ENCODE peak calls at places on chromosomes 6 and 20, in four cellular contexts. N is upper lobe of left lung, S is endothelial cell, L is GM12865. W is an unnamed sample.

GRCh38 chr6:35216832-35217811 is 3.4 kb downstream of the SCUBE3 start:
- DNase-seq in N (no peak), S (no peak), L (no peak), W (no peak)

GRCh38 chr6:159718634-159719033 is 8.7 kb upstream of the WTAP start:
- DNase-seq in N (no peak), S (no peak), L (no peak), W (no peak)

GRCh38 chr6:14031516-14031915 is 86.1 kb upstream of the CD83 start:
- DNase-seq in N (no peak), S (no peak), L (no peak), W (no peak)

GRCh38 chr6:155693573-155694428 is 238.2 kb upstream of the NOX3 start:
- DNase-seq in N (no peak), S (no peak), L (no peak), W (no peak)

GRCh38 chr6:97294451-97294850 is 11.4 kb upstream of the MMS22L start:
- DNase-seq in N (no peak), S (no peak), L (peak; percentile 52), W (no peak)

GRCh38 chr20:47754301-47754700 is 31.0 kb downstream of the SULF2 start:
- DNase-seq in N (no peak), S (no peak), L (no peak), W (no peak)

GRCh38 chr6:122754191-122754731 is 25.3 kb upstream of the FABP7 start:
- DNase-seq in N (no peak), S (no peak), L (no peak), W (no peak)

GRCh38 chr6:44147256-44147655 is 11.4 kb upstream of the CAPN11 start:
- DNase-seq in N (no peak), S (no peak), L (no peak), W (no peak)

GRCh38 chr6:116536216-116536621 is 9.3 kb downstream of the TRAPPC3L start:
- DNase-seq in N (no peak), S (peak; percentile 31), L (peak; percentile 65), W (no peak)

GRCh38 chr6:394641-395289 is 3.2 kb downstream of the IRF4 start:
- DNase-seq in N (peak; percentile 27), S (no peak), L (no peak), W (no peak)

GRCh38 chr20:57315083-57315963 is 14.3 kb upstream of the SPO11 start:
- DNase-seq in N (no peak), S (no peak), L (no peak), W (no peak)

GRCh38 chr20:12113075-12113467 is 195.4 kb downstream of the BTBD3 start:
- DNase-seq in N (no peak), S (no peak), L (no peak), W (no peak)

GRCh38 chr20:18588554-18589043 is 745 bp downstream of the DTD1 start:
- DNase-seq in N (peak; percentile 70), S (no peak), L (peak; percentile 16), W (peak; percentile 18)

GRCh38 chr6:166743925-166744653 is 117.0 kb upstream of the RPS6KA2 start:
- DNase-seq in N (peak; percentile 78), S (no peak), L (no peak), W (no peak)

GRCh38 chr20:57040924-57041323 is 225.5 kb downstream of the BMP7 start:
- DNase-seq in N (no peak), S (no peak), L (no peak), W (no peak)

GRCh38 chr6:18118330-18118729 is 4.1 kb downstream of the NHLRC1 start:
- DNase-seq in N (no peak), S (no peak), L (no peak), W (no peak)

GRCh38 chr6:36851149-36851614 is 11.9 kb upstream of the CPNE5 start:
- DNase-seq in N (no peak), S (peak; percentile 58), L (peak; percentile 52), W (no peak)

GRCh38 chr6:137637161-137637560 is 143.0 kb upstream of the OLIG3 start:
- DNase-seq in N (no peak), S (no peak), L (peak; percentile 81), W (no peak)

GRCh38 chr6:1636272-1636825 is 26.6 kb downstream of the FOXC1 start:
- DNase-seq in N (no peak), S (no peak), L (no peak), W (no peak)

GRCh38 chr6:109441069-109441816 is 719 bp downstream of the SMPD2 start:
- DNase-seq in N (no peak), S (peak; percentile 58), L (peak; percentile 54), W (no peak)

DNA sequence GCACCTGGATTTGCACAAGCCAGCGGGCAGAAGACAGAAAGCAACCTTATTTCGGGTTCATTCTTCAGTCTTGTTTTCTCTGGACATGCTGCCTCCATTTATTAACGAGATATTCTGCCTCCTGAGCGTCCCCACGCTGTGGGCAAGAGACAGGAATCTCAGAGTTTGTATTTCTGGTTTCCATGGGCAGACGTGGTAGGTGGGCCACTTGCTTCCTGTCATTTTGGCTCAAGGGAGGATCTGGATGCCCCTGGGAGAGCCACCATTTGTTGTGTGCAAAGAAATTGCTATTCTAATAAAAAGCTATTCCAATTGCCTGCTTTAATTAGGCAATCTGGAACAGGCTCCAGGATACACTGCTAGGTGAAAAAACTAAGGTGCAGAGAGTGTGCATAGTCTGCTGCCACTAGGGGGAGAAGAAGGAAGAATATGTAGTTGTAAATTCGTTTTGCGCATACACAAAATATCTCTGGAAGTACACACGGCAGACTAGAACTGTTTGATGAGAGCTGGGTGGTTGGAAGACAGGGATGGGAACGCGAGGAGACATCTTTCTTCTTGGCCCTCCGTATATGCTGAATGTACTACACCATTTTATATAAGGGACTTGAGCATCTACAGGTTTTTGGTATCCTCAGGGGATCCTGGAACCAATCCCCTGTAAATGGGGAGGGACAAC is 30.1 kb upstream of the SLC16A10 start:
- DNase-seq in N (no peak), S (peak; percentile 23), L (peak; percentile 41), W (no peak)
- TF ChIP-seq CTCF in N (peak; percentile 40), S (peak; percentile 74), L (peak; percentile 73), W (peak; percentile 29)

GRCh38 chr20:15846446-15846845 is 726.8 kb downstream of the KIF16B start:
- DNase-seq in N (no peak), S (no peak), L (no peak), W (no peak)

GRCh38 chr20:15838466-15838865 is 734.8 kb downstream of the KIF16B start:
- DNase-seq in N (no peak), S (no peak), L (no peak), W (no peak)

GRCh38 chr20:15847415-15847814 is 725.8 kb downstream of the KIF16B start:
- DNase-seq in N (no peak), S (no peak), L (no peak), W (no peak)

GRCh38 chr20:15848126-15848525 is 725.1 kb downstream of the KIF16B start:
- DNase-seq in N (no peak), S (no peak), L (no peak), W (no peak)

DNA sequence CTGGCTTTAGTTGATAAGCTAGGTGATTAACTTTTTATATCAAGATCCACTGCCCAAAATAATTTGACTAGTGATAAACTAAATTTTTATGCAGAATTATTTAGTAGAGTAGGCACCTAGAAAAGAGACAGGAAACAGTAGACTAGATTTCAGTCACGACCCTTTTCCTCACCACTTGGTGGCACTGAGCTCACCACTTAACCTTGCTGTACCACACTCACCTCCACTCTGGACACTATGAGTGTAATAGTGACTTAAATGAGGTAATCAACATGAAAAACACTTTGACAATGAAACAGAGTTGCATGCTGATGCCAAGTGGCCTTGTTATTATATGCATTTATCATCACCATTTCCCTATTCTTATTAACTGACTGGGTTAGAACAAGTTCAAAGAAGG is 730.4 kb downstream of the KIF16B start:
- DNase-seq in N (no peak), S (no peak), L (peak; percentile 35), W (no peak)
- TF ChIP-seq CTCF in N (no peak), S (no peak), L (peak; percentile 17), W (no peak)

GRCh38 chr6:136150961-136151360 is 99.2 kb downstream of the MTFR2 start:
- DNase-seq in N (no peak), S (no peak), L (no peak), W (no peak)
- TF ChIP-seq CTCF in N (no peak), S (no peak), L (no peak), W (no peak)

GRCh38 chr6:4607026-4607704 is 169.0 kb upstream of the CDYL start:
- DNase-seq in N (peak; percentile 42), S (no peak), L (peak; percentile 6), W (no peak)
- TF ChIP-seq CTCF in N (no peak), S (no peak), L (no peak), W (no peak)

GRCh38 chr20:33169176-33169794 is 1.3 kb downstream of the BPIFA2 start:
- DNase-seq in N (no peak), S (no peak), L (peak; percentile 18), W (no peak)
- TF ChIP-seq CTCF in N (no peak), S (peak; percentile 90), L (peak; percentile 40), W (no peak)

DNA sequence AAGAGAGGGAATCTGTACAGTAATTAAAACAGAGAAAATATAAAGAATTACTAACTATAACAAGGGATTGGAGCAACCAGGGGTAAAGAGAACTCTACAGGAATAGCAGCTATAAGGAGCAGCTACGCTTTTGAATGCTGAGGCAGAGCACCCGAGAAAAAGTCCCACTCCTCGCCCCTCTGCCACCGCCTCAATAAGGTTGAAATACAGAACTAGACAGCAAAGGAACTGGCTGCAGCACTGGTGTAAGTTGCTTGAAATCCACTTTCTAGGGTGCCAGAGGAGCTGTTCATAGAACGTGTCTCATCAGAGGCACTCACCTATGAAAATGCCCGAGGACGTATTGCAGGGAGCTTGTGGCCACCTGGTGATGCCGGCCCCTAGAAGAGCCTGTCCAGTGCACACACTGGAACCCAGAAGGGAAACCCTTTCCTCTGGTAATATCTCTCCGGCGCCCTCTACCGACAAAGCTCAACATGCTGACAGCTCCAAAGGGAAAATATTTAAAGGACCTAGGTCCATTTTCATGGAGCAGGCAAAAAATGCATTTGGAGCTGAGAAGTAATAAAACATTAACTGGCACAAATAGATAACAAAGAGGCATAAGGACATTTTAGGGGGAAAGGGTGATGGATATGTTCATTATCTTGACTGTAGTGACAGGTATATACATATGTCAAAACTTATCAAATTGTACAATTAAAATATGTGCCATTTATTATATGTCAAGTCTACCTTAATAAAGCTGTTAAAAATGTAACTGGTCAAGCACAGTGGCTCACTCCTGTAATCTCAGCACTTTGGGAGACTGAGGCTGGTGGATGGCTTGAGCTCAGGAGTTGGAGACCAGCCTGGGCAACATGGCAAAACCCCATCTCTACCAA is 137.4 kb upstream of the HDAC2 start:
- DNase-seq in N (no peak), S (peak; percentile 83), L (peak; percentile 66), W (no peak)
- TF ChIP-seq CTCF in N (peak; percentile 40), S (peak; percentile 71), L (peak; percentile 72), W (no peak)

GRCh38 chr20:46484954-46485353 is 28.4 kb downstream of the ZNF334 start:
- DNase-seq in N (no peak), S (no peak), L (no peak), W (no peak)

GRCh38 chr20:46483879-46484278 is 29.5 kb downstream of the ZNF334 start:
- DNase-seq in N (no peak), S (no peak), L (no peak), W (no peak)

GRCh38 chr20:46491354-46491753 is 22.0 kb downstream of the ZNF334 start:
- DNase-seq in N (no peak), S (no peak), L (no peak), W (no peak)

GRCh38 chr20:46485431-46485830 is 27.9 kb downstream of the ZNF334 start:
- DNase-seq in N (no peak), S (no peak), L (no peak), W (no peak)

GRCh38 chr20:46487628-46488027 is 25.7 kb downstream of the ZNF334 start:
- DNase-seq in N (no peak), S (no peak), L (no peak), W (no peak)
- TF ChIP-seq CTCF in N (no peak), S (no peak), L (no peak), W (no peak)

W was measured in activated B cell treated with CpG ODN at 0.5 μM for 24 hours.